ENCODE peak calls at places on chromosomes 12 and 14, in nine cellular contexts. One of them, this sample, is unnamed.

GRCh38 chr12:66885115-66885875 is 206.4 kb upstream of the GRIP1 start:
- DNase-seq in epithelial cell of esophagus: no peak
- DNase-seq in psoas muscle: no peak
- DNase-seq in HepG2: no peak
- DNase-seq in pancreas: peak; percentile 29
- DNase-seq in MCF 10A: no peak
- DNase-seq in right lobe of liver: no peak
- DNase-seq in GM12865: no peak
- DNase-seq in lower lobe of right lung: no peak
- DNase-seq in this sample: no peak

GRCh38 chr12:5556033-5556614 is 124.2 kb downstream of the NTF3 start:
- DNase-seq in epithelial cell of esophagus: no peak
- DNase-seq in psoas muscle: no peak
- DNase-seq in HepG2: no peak
- DNase-seq in pancreas: no peak
- DNase-seq in MCF 10A: no peak
- DNase-seq in right lobe of liver: no peak
- DNase-seq in GM12865: peak; percentile 7
- DNase-seq in lower lobe of right lung: no peak
- DNase-seq in this sample: peak; percentile 35

GRCh38 chr14:53047302-53047701 is 96.5 kb upstream of the FERMT2 start:
- DNase-seq in epithelial cell of esophagus: no peak
- DNase-seq in psoas muscle: no peak
- DNase-seq in HepG2: no peak
- DNase-seq in pancreas: no peak
- DNase-seq in MCF 10A: no peak
- DNase-seq in right lobe of liver: no peak
- DNase-seq in GM12865: no peak
- DNase-seq in lower lobe of right lung: no peak
- DNase-seq in this sample: no peak

GRCh38 chr14:68172664-68173063 is 353.1 kb downstream of the RAD51B start:
- DNase-seq in epithelial cell of esophagus: peak; percentile 13
- DNase-seq in psoas muscle: no peak
- DNase-seq in HepG2: peak; percentile 94
- DNase-seq in pancreas: no peak
- DNase-seq in MCF 10A: no peak
- DNase-seq in right lobe of liver: no peak
- DNase-seq in GM12865: no peak
- DNase-seq in lower lobe of right lung: no peak
- DNase-seq in this sample: no peak

GRCh38 chr14:104932676-104933631 is 8.3 kb downstream of the PLD4 start:
- DNase-seq in epithelial cell of esophagus: peak; percentile 69
- DNase-seq in psoas muscle: peak; percentile 93
- DNase-seq in HepG2: peak; percentile 36
- DNase-seq in pancreas: peak; percentile 96
- DNase-seq in MCF 10A: peak; percentile 68
- DNase-seq in right lobe of liver: peak; percentile 78
- DNase-seq in GM12865: peak; percentile 74
- DNase-seq in lower lobe of right lung: peak; percentile 90
- DNase-seq in this sample: peak; percentile 97

GRCh38 chr12:13436696-13437391 is 240.3 kb downstream of the EMP1 start:
- DNase-seq in epithelial cell of esophagus: peak; percentile 30
- DNase-seq in psoas muscle: no peak
- DNase-seq in HepG2: no peak
- DNase-seq in pancreas: no peak
- DNase-seq in MCF 10A: peak; percentile 74
- DNase-seq in right lobe of liver: no peak
- DNase-seq in GM12865: peak; percentile 5
- DNase-seq in lower lobe of right lung: no peak
- DNase-seq in this sample: no peak

GRCh38 chr14:23632461-23633159 is 3.6 kb upstream of the DHRS2 start:
- DNase-seq in epithelial cell of esophagus: no peak
- DNase-seq in psoas muscle: no peak
- DNase-seq in HepG2: no peak
- DNase-seq in pancreas: no peak
- DNase-seq in MCF 10A: no peak
- DNase-seq in right lobe of liver: no peak
- DNase-seq in GM12865: no peak
- DNase-seq in lower lobe of right lung: no peak
- DNase-seq in this sample: no peak

GRCh38 chr14:26872510-26872909 is 274.7 kb upstream of the NOVA1 start:
- DNase-seq in epithelial cell of esophagus: no peak
- DNase-seq in psoas muscle: no peak
- DNase-seq in HepG2: no peak
- DNase-seq in pancreas: peak; percentile 19
- DNase-seq in MCF 10A: no peak
- DNase-seq in right lobe of liver: no peak
- DNase-seq in GM12865: no peak
- DNase-seq in lower lobe of right lung: no peak
- DNase-seq in this sample: no peak

GRCh38 chr12:33605776-33606175 is 166.2 kb upstream of the SYT10 start:
- DNase-seq in epithelial cell of esophagus: peak; percentile 61
- DNase-seq in psoas muscle: no peak
- DNase-seq in HepG2: peak; percentile 10
- DNase-seq in pancreas: no peak
- DNase-seq in MCF 10A: peak; percentile 43
- DNase-seq in right lobe of liver: no peak
- DNase-seq in GM12865: peak; percentile 14
- DNase-seq in lower lobe of right lung: no peak
- DNase-seq in this sample: no peak
- TF ChIP-seq CTCF in epithelial cell of esophagus: peak; percentile 66
- TF ChIP-seq CTCF in psoas muscle: no peak
- TF ChIP-seq CTCF in HepG2: no peak
- TF ChIP-seq CTCF in pancreas: no peak
- TF ChIP-seq CTCF in MCF 10A: peak; percentile 32
- TF ChIP-seq CTCF in right lobe of liver: peak; percentile 16
- TF ChIP-seq CTCF in GM12865: peak; percentile 19
- TF ChIP-seq CTCF in lower lobe of right lung: peak; percentile 20
- TF ChIP-seq CTCF in this sample: no peak

GRCh38 chr12:127025545-127025944 is 1241.4 kb upstream of the TMEM132C start:
- DNase-seq in epithelial cell of esophagus: peak; percentile 18
- DNase-seq in psoas muscle: no peak
- DNase-seq in HepG2: no peak
- DNase-seq in pancreas: no peak
- DNase-seq in MCF 10A: peak; percentile 14
- DNase-seq in right lobe of liver: no peak
- DNase-seq in GM12865: no peak
- DNase-seq in lower lobe of right lung: no peak
- DNase-seq in this sample: no peak
- TF ChIP-seq CTCF in epithelial cell of esophagus: peak; percentile 35
- TF ChIP-seq CTCF in psoas muscle: no peak
- TF ChIP-seq CTCF in HepG2: no peak
- TF ChIP-seq CTCF in pancreas: no peak
- TF ChIP-seq CTCF in MCF 10A: peak; percentile 18
- TF ChIP-seq CTCF in right lobe of liver: no peak
- TF ChIP-seq CTCF in GM12865: peak; percentile 6
- TF ChIP-seq CTCF in lower lobe of right lung: no peak
- TF ChIP-seq CTCF in this sample: no peak

GRCh38 chr12:50261654-50262053 is 21.7 kb downstream of the LIMA1 start:
- DNase-seq in epithelial cell of esophagus: no peak
- DNase-seq in psoas muscle: no peak
- DNase-seq in HepG2: no peak
- DNase-seq in pancreas: no peak
- DNase-seq in MCF 10A: peak; percentile 57
- DNase-seq in right lobe of liver: no peak
- DNase-seq in GM12865: no peak
- DNase-seq in lower lobe of right lung: no peak
- DNase-seq in this sample: no peak
- TF ChIP-seq CTCF in epithelial cell of esophagus: no peak
- TF ChIP-seq CTCF in psoas muscle: no peak
- TF ChIP-seq CTCF in HepG2: peak; percentile 46
- TF ChIP-seq CTCF in pancreas: no peak
- TF ChIP-seq CTCF in MCF 10A: no peak
- TF ChIP-seq CTCF in right lobe of liver: no peak
- TF ChIP-seq CTCF in GM12865: no peak
- TF ChIP-seq CTCF in lower lobe of right lung: no peak
- TF ChIP-seq CTCF in this sample: no peak

GRCh38 chr14:100900837-100901390 is 2.6 kb downstream of the RTL1 start:
- DNase-seq in epithelial cell of esophagus: peak; percentile 33
- DNase-seq in psoas muscle: no peak
- DNase-seq in HepG2: peak; percentile 72
- DNase-seq in pancreas: peak; percentile 73
- DNase-seq in MCF 10A: peak; percentile 35
- DNase-seq in right lobe of liver: no peak
- DNase-seq in GM12865: no peak
- DNase-seq in lower lobe of right lung: peak; percentile 39
- DNase-seq in this sample: no peak
- TF ChIP-seq CTCF in epithelial cell of esophagus: peak; percentile 39
- TF ChIP-seq CTCF in psoas muscle: peak; percentile 51
- TF ChIP-seq CTCF in HepG2: peak; percentile 97
- TF ChIP-seq CTCF in pancreas: peak; percentile 18
- TF ChIP-seq CTCF in MCF 10A: peak; percentile 40
- TF ChIP-seq CTCF in right lobe of liver: peak; percentile 30
- TF ChIP-seq CTCF in GM12865: no peak
- TF ChIP-seq CTCF in lower lobe of right lung: peak; percentile 16
- TF ChIP-seq CTCF in this sample: no peak

GRCh38 chr12:49051373-49051764 is 9.2 kb downstream of the KMT2D start:
- DNase-seq in epithelial cell of esophagus: no peak
- DNase-seq in psoas muscle: no peak
- DNase-seq in HepG2: no peak
- DNase-seq in pancreas: no peak
- DNase-seq in MCF 10A: no peak
- DNase-seq in right lobe of liver: peak; percentile 43
- DNase-seq in GM12865: no peak
- DNase-seq in lower lobe of right lung: peak; percentile 29
- DNase-seq in this sample: no peak

GRCh38 chr12:49049566-49050224 is 10.9 kb downstream of the KMT2D start:
- DNase-seq in epithelial cell of esophagus: peak; percentile 58
- DNase-seq in psoas muscle: no peak
- DNase-seq in HepG2: no peak
- DNase-seq in pancreas: no peak
- DNase-seq in MCF 10A: peak; percentile 50
- DNase-seq in right lobe of liver: no peak
- DNase-seq in GM12865: no peak
- DNase-seq in lower lobe of right lung: peak; percentile 30
- DNase-seq in this sample: no peak

GRCh38 chr12:49051777-49052438 is 8.7 kb downstream of the KMT2D start:
- DNase-seq in epithelial cell of esophagus: no peak
- DNase-seq in psoas muscle: no peak
- DNase-seq in HepG2: no peak
- DNase-seq in pancreas: no peak
- DNase-seq in MCF 10A: no peak
- DNase-seq in right lobe of liver: no peak
- DNase-seq in GM12865: no peak
- DNase-seq in lower lobe of right lung: peak; percentile 34
- DNase-seq in this sample: no peak

GRCh38 chr12:49048953-49049352 is 11.6 kb downstream of the KMT2D start:
- DNase-seq in epithelial cell of esophagus: no peak
- DNase-seq in psoas muscle: no peak
- DNase-seq in HepG2: no peak
- DNase-seq in pancreas: no peak
- DNase-seq in MCF 10A: no peak
- DNase-seq in right lobe of liver: no peak
- DNase-seq in GM12865: no peak
- DNase-seq in lower lobe of right lung: peak; percentile 25
- DNase-seq in this sample: no peak

GRCh38 chr12:49050507-49051372 is 9.9 kb downstream of the KMT2D start:
- DNase-seq in epithelial cell of esophagus: no peak
- DNase-seq in psoas muscle: no peak
- DNase-seq in HepG2: no peak
- DNase-seq in pancreas: no peak
- DNase-seq in MCF 10A: no peak
- DNase-seq in right lobe of liver: no peak
- DNase-seq in GM12865: no peak
- DNase-seq in lower lobe of right lung: peak; percentile 17
- DNase-seq in this sample: no peak
- TF ChIP-seq CTCF in epithelial cell of esophagus: no peak
- TF ChIP-seq CTCF in psoas muscle: no peak
- TF ChIP-seq CTCF in HepG2: no peak
- TF ChIP-seq CTCF in pancreas: no peak
- TF ChIP-seq CTCF in MCF 10A: no peak
- TF ChIP-seq CTCF in right lobe of liver: no peak
- TF ChIP-seq CTCF in GM12865: no peak
- TF ChIP-seq CTCF in lower lobe of right lung: no peak
- TF ChIP-seq CTCF in this sample: no peak

GRCh38 chr12:121499929-121500793 is 80.7 kb downstream of the KDM2B start:
- DNase-seq in epithelial cell of esophagus: peak; percentile 62
- DNase-seq in psoas muscle: peak; percentile 87
- DNase-seq in HepG2: peak; percentile 57
- DNase-seq in pancreas: peak; percentile 80
- DNase-seq in MCF 10A: peak; percentile 69
- DNase-seq in right lobe of liver: peak; percentile 80
- DNase-seq in GM12865: peak; percentile 70
- DNase-seq in lower lobe of right lung: peak; percentile 81
- DNase-seq in this sample: peak; percentile 74
- TF ChIP-seq CTCF in epithelial cell of esophagus: peak; percentile 95
- TF ChIP-seq CTCF in psoas muscle: peak; percentile 99
- TF ChIP-seq CTCF in HepG2: peak; percentile 78
- TF ChIP-seq CTCF in pancreas: peak; percentile 95
- TF ChIP-seq CTCF in MCF 10A: peak; percentile 87
- TF ChIP-seq CTCF in right lobe of liver: peak; percentile 100
- TF ChIP-seq CTCF in GM12865: peak; percentile 87
- TF ChIP-seq CTCF in lower lobe of right lung: peak; percentile 100
- TF ChIP-seq CTCF in this sample: peak; percentile 98

GRCh38 chr14:101950100-101950499 is 14.3 kb upstream of the DYNC1H1 start:
- DNase-seq in epithelial cell of esophagus: no peak
- DNase-seq in psoas muscle: no peak
- DNase-seq in HepG2: no peak
- DNase-seq in pancreas: no peak
- DNase-seq in MCF 10A: no peak
- DNase-seq in right lobe of liver: peak; percentile 19
- DNase-seq in GM12865: no peak
- DNase-seq in lower lobe of right lung: peak; percentile 8
- DNase-seq in this sample: no peak
- TF ChIP-seq CTCF in epithelial cell of esophagus: no peak
- TF ChIP-seq CTCF in psoas muscle: no peak
- TF ChIP-seq CTCF in HepG2: no peak
- TF ChIP-seq CTCF in pancreas: no peak
- TF ChIP-seq CTCF in MCF 10A: no peak
- TF ChIP-seq CTCF in right lobe of liver: no peak
- TF ChIP-seq CTCF in GM12865: no peak
- TF ChIP-seq CTCF in lower lobe of right lung: no peak
- TF ChIP-seq CTCF in this sample: no peak

DNA sequence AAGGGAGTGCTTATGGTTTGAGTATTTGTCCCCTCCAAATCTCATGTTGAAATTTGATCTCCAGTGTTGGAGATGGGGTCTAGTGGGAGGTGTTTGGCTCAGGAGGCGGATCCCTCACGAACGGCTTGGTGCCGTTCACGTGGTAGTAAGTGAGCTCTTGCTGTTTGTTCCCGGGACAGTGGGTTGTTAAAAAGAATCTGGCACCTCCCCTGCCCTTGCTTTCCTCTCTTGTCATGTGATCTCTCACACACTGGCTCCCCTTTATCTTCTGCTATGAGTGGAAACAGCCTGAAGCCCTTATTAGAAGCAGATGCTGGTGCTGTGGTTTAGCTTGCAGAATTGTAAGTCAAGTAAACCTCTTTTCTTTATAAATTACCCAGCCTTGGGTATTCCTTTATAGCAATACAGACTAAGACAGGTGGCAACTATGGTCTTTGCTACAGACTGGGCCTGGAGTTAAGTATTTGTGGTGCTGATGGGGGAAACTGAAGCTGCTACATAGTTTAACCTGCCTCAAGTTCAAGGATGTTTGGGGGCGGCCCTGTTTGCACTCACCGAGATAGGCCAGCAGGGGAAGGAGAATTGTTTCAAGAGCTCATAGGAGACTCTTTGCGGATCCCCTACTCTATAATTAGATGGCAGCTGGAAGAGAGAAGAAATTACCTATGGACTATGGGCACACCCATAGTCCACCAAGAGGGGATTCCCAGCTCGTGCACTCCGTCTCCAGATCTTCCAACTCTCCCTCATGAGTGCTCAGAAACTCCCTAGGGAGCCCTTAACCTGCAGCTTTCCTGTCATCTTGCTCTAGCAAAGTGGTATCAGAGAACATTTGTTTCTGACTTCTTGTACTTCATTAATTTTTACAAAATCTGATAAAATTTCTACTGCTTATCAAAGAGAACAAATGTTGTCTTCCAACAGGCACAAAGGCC is 164.6 kb downstream of the SLC15A5 start:
- DNase-seq in epithelial cell of esophagus: no peak
- DNase-seq in psoas muscle: no peak
- DNase-seq in HepG2: no peak
- DNase-seq in pancreas: no peak
- DNase-seq in MCF 10A: peak; percentile 6
- DNase-seq in right lobe of liver: no peak
- DNase-seq in GM12865: no peak
- DNase-seq in lower lobe of right lung: no peak
- DNase-seq in this sample: no peak
- TF ChIP-seq CTCF in epithelial cell of esophagus: no peak
- TF ChIP-seq CTCF in psoas muscle: no peak
- TF ChIP-seq CTCF in HepG2: no peak
- TF ChIP-seq CTCF in pancreas: no peak
- TF ChIP-seq CTCF in MCF 10A: no peak
- TF ChIP-seq CTCF in right lobe of liver: no peak
- TF ChIP-seq CTCF in GM12865: no peak
- TF ChIP-seq CTCF in lower lobe of right lung: no peak
- TF ChIP-seq CTCF in this sample: no peak

This sample was measured in left lung.